ENCODE peak calls at places on chromosomes 13 and 19, in ten cellular contexts. M, H, A, W, S, R, Q, N, G and T are unnamed samples.

GRCh38 chr19:16447015-16447384 is 24.8 kb downstream of the EPS15L1 start:
- DNase-seq in Q (no peak), A (peak; percentile 82), G (peak; percentile 62), N (no peak), W (peak; percentile 59), M (peak; percentile 87), R (peak; percentile 86), S (peak; percentile 86), H (peak; percentile 72), T (peak; percentile 90)

GRCh38 chr19:19209372-19209771 is 2.4 kb upstream of the NCAN start:
- DNase-seq in G (no peak), Q (no peak), H (no peak), S (no peak), A (no peak), M (no peak), R (no peak), N (no peak), W (no peak), T (no peak)

GRCh38 chr19:48724796-48725753 is 5.5 kb upstream of the MAMSTR start:
- DNase-seq in A (peak; percentile 89), H (peak; percentile 88), N (no peak), R (no peak), Q (no peak), S (peak; percentile 79), M (peak; percentile 70), W (peak; percentile 57), G (peak; percentile 91), T (no peak)

GRCh38 chr19:43538922-43539321 is 5.9 kb downstream of the ZNF575 start:
- DNase-seq in G (no peak), N (no peak), S (no peak), H (no peak), M (no peak), Q (no peak), W (no peak), R (no peak), A (no peak), T (no peak)

GRCh38 chr13:72953391-72953960 is 105.3 kb upstream of the KLF5 start:
- DNase-seq in A (no peak), R (peak; percentile 76), Q (no peak), W (peak; percentile 74), N (no peak), H (no peak), M (no peak), S (no peak), G (peak; percentile 17), T (peak; percentile 80)

GRCh38 chr19:16917401-16917800 is 28.6 kb downstream of the F2RL3 start:
- DNase-seq in R (no peak), S (no peak), H (no peak), Q (no peak), M (no peak), A (no peak), W (no peak), G (no peak), N (no peak), T (peak; percentile 41)

GRCh38 chr13:59680429-59681024 is 483.2 kb downstream of the DIAPH3 start:
- DNase-seq in W (no peak), G (peak; percentile 38), Q (no peak), N (no peak), M (peak; percentile 34), S (peak; percentile 31), R (no peak), A (no peak), H (peak; percentile 34), T (no peak)

GRCh38 chr19:12647490-12648071 is 19.0 kb downstream of the MAN2B1 start:
- DNase-seq in N (no peak), A (no peak), W (peak; percentile 82), R (peak; percentile 79), Q (no peak), G (peak; percentile 39), H (no peak), S (peak; percentile 16), M (peak; percentile 68), T (peak; percentile 90)

GRCh38 chr13:50410921-50411712 is 395.9 kb downstream of the KCNRG start:
- DNase-seq in H (peak; percentile 72), R (no peak), Q (no peak), G (peak; percentile 89), S (peak; percentile 76), N (no peak), W (no peak), A (peak; percentile 69), M (peak; percentile 89), T (no peak)

GRCh38 chr19:15195381-15195964 is 5.3 kb downstream of the NOTCH3 start:
- DNase-seq in N (no peak), S (peak; percentile 58), M (peak; percentile 82), Q (no peak), R (peak; percentile 72), A (peak; percentile 93), G (peak; percentile 84), H (peak; percentile 20), W (peak; percentile 59), T (peak; percentile 86)

GRCh38 chr19:4390017-4390861 is 10.1 kb downstream of the SH3GL1 start:
- DNase-seq in Q (no peak), M (peak; percentile 42), S (peak; percentile 55), N (peak; percentile 28), A (no peak), G (peak; percentile 33), W (peak; percentile 23), R (peak; percentile 46), H (no peak), T (no peak)

GRCh38 chr19:46863818-46864629 is 3.2 kb downstream of the ARHGAP35 start:
- DNase-seq in S (peak; percentile 84), G (peak; percentile 46), A (no peak), M (peak; percentile 72), H (peak; percentile 78), Q (no peak), W (no peak), N (no peak), R (peak; percentile 70), T (peak; percentile 73)

GRCh38 chr19:29245221-29245620 is 32.3 kb upstream of the UQCRFS1 start:
- DNase-seq in A (no peak), G (no peak), N (no peak), Q (no peak), H (no peak), R (no peak), M (no peak), W (no peak), S (peak; percentile 2), T (no peak)

GRCh38 chr19:6318772-6319171 is 14.6 kb downstream of the ACER1 start:
- DNase-seq in M (no peak), Q (no peak), W (no peak), S (peak; percentile 6), R (no peak), N (no peak), H (peak; percentile 13), G (peak; percentile 33), A (no peak), T (no peak)

GRCh38 chr13:110758195-110758594 is 44.7 kb downstream of the ING1 start:
- DNase-seq in M (peak; percentile 22), G (peak; percentile 29), S (peak; percentile 66), H (peak; percentile 34), W (no peak), A (no peak), Q (no peak), N (no peak), R (no peak), T (no peak)

GRCh38 chr13:19713186-19713965 is 69.4 kb downstream of the PSPC1 start:
- DNase-seq in R (no peak), Q (no peak), M (peak; percentile 6), A (no peak), H (peak; percentile 83), N (no peak), W (no peak), S (peak; percentile 46), G (peak; percentile 57), T (no peak)

GRCh38 chr13:62294210-62294609 is 878.6 kb upstream of the PCDH20 start:
- DNase-seq in W (no peak), H (no peak), M (no peak), R (no peak), Q (no peak), S (no peak), A (no peak), N (no peak), G (peak; percentile 35), T (no peak)

GRCh38 chr19:35896643-35897040 is 3.7 kb downstream of the NFKBID start:
- DNase-seq in S (no peak), W (no peak), Q (no peak), G (no peak), H (no peak), R (no peak), N (no peak), M (no peak), A (no peak), T (no peak)

GRCh38 chr13:73945371-73945770 is 188.8 kb downstream of the KLF12 start:
- DNase-seq in A (no peak), H (peak; percentile 33), W (no peak), G (no peak), R (no peak), M (no peak), N (no peak), Q (no peak), S (no peak), T (no peak)

GRCh38 chr13:52097197-52097596 is 31.7 kb downstream of the NEK5 start:
- DNase-seq in N (no peak), A (no peak), H (no peak), G (no peak), Q (no peak), M (no peak), S (no peak), W (no peak), R (no peak), T (no peak)

GRCh38 chr13:50526771-50527567 is 316.5 kb downstream of the DLEU7 start:
- DNase-seq in Q (no peak), M (no peak), N (peak; percentile 4), A (no peak), W (no peak), H (no peak), R (no peak), S (no peak), G (no peak), T (no peak)

GRCh38 chr13:95660981-95661581 is 15.9 kb upstream of the DNAJC3 start:
- DNase-seq in A (no peak), N (no peak), S (peak; percentile 54), R (no peak), Q (no peak), M (peak; percentile 47), H (peak; percentile 39), G (peak; percentile 54), W (no peak), T (no peak)